ENCODE peak calls at places on chromosomes 6 and 20, in five cellular contexts. M, V, H, G and P are unnamed samples.

GRCh38 chr6:157304840-157305675 is 18.3 kb downstream of the TMEM242 start:
- DNase-seq in M (peak; percentile 59), H (peak; percentile 70), V (peak; percentile 64), G (no peak), P (no peak)

GRCh38 chr20:16740365-16741072 is 7.6 kb upstream of the OTOR start:
- DNase-seq in M (no peak), G (no peak), V (no peak), H (no peak), P (no peak)

GRCh38 chr6:43942616-43943015 is 172.6 kb downstream of the VEGFA start:
- DNase-seq in G (no peak), M (no peak), H (peak; percentile 28), V (no peak), P (no peak)

GRCh38 chr20:13684566-13685222 is 46.0 kb upstream of the TASP1 start:
- DNase-seq in V (no peak), M (no peak), G (no peak), H (no peak), P (no peak)

GRCh38 chr6:86937219-86938079 is at the start of gene HTR1E:
- DNase-seq in V (no peak), H (no peak), G (peak; percentile 11), M (peak; percentile 2), P (no peak)

GRCh38 chr6:74931567-74931966 is 274.3 kb downstream of the COL12A1 start:
- DNase-seq in H (no peak), G (no peak), M (peak; percentile 86), V (no peak), P (no peak)

GRCh38 chr6:129717287-129717686 is 7.3 kb upstream of the ARHGAP18 start:
- DNase-seq in G (no peak), H (no peak), V (no peak), M (peak; percentile 69), P (no peak)

GRCh38 chr20:56875052-56875663 is 246.1 kb downstream of the TFAP2C start:
- DNase-seq in H (peak; percentile 69), G (no peak), M (peak; percentile 42), V (no peak), P (no peak)

GRCh38 chr20:46915580-46916243 is 21.1 kb downstream of the EYA2 start:
- DNase-seq in G (no peak), H (no peak), M (peak; percentile 33), V (no peak), P (no peak)
- TF ChIP-seq CTCF in G (no peak), H (no peak), M (no peak), V (no peak), P (no peak)

GRCh38 chr6:46592046-46592445 is 60.6 kb downstream of the CYP39A1 start:
- DNase-seq in G (no peak), M (no peak), V (no peak), H (no peak), P (no peak)
- H3K36me3 ChIP-seq in G (no peaks in the 10 kb centered on the region), M (no peaks in the 10 kb centered on the region), V (no peaks in the 10 kb centered on the region), H (no peaks in the 10 kb centered on the region), P (no peaks in the 10 kb centered on the region)

DNA sequence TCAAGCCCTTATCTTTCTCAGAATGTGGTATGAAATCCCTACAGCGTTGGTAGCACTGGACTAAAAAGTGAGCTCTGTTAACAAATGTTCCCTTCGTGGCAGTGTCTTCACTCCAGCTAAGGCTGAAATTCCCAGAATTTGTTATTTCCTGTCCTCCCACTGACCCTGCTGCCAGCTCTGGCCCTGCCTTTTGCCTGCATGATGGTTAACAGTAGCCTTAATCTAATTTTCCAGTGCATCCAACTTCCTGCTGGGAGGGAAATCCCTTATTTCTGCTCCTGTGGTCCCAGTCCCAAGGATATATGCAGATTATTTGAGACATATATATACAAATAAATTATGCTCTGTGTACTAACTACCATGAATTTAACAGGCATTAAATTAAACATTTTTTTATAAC is 157.2 kb upstream of the CARMIL1 start:
- DNase-seq in M (peak; percentile 6), G (peak; percentile 31), V (peak; percentile 30), H (no peak), P (no peak)
- H3K27ac ChIP-seq in M (no peak overlapping the region), G (peak overlapping the region; percentile 40), V (peak overlapping the region; percentile 40), H (peak overlapping the region; percentile 38), P (peak overlapping the region; percentile 36)

GRCh38 chr6:12482386-12482785 is 192.2 kb downstream of the EDN1 start:
- DNase-seq in M (no peak), V (no peak), H (no peak), G (no peak), P (no peak)
- TF ChIP-seq CTCF in M (peak; percentile 21), V (no peak), H (no peak), G (no peak), P (no peak)

GRCh38 chr6:118903134-118903533 is 9.2 kb downstream of the ASF1A start:
- DNase-seq in G (no peak), M (no peak), H (no peak), V (no peak), P (no peak)
- H3K36me3 ChIP-seq in G (peaks cover 97% of the 10 kb centered on the region), M (peaks cover 9% of the 10 kb centered on the region), H (peaks cover 49% of the 10 kb centered on the region), V (no peaks in the 10 kb centered on the region), P (peaks cover 10% of the 10 kb centered on the region)